ENCODE peak calls at places on chromosomes 6 and 20, in eight cellular contexts. O is suprapubic skin, N is nephron progenitor cell, I is spleen, V is uterus, T is left ventricle myocardium inferior, X is neural crest cell, G is progenitor cell of endocrine pancreas. M is an unnamed sample.

GRCh38 chr6:131660195-131660594 is 23.1 kb downstream of the ENPP3 start:
- DNase-seq in O (no peak), N (no peak), I (no peak), V (no peak), T (no peak), X (no peak), G (no peak), M (no peak)

GRCh38 chr6:7544597-7544996 is 3.1 kb downstream of the DSP start:
- DNase-seq in O (no peak), N (no peak), I (no peak), V (no peak), T (no peak), X (no peak), G (no peak), M (no peak)

GRCh38 chr6:3468585-3468984 is 11.7 kb upstream of the SLC22A23 start:
- DNase-seq in O (no peak), N (no peak), I (no peak), V (no peak), T (no peak), X (no peak), G (no peak), M (no peak)

GRCh38 chr6:160679402-160679769 is 15.3 kb upstream of the LPA start:
- DNase-seq in O (no peak), N (peak; percentile 77), I (no peak), V (no peak), T (no peak), X (peak; percentile 62), G (peak; percentile 70), M (peak; percentile 67)

GRCh38 chr6:8279094-8279805 is 156.1 kb downstream of the SLC35B3 start:
- DNase-seq in O (no peak), N (no peak), I (no peak), V (no peak), T (no peak), X (no peak), G (no peak), M (no peak)

GRCh38 chr6:74458536-74458935 is 747.3 kb downstream of the COL12A1 start:
- DNase-seq in O (no peak), N (no peak), I (no peak), V (no peak), T (no peak), X (no peak), G (no peak), M (no peak)

GRCh38 chr6:155274106-155274505 is 10.3 kb downstream of the CLDN20 start:
- DNase-seq in O (no peak), N (no peak), I (no peak), V (no peak), T (no peak), X (no peak), G (no peak), M (no peak)

GRCh38 chr6:32167154-32167760 is 2.9 kb downstream of the EGFL8 start:
- DNase-seq in O (no peak), N (no peak), I (peak; percentile 71), V (no peak), T (no peak), X (no peak), G (no peak), M (no peak)

GRCh38 chr6:112416885-112417284 is 69.8 kb downstream of the RFPL4B start:
- DNase-seq in O (peak; percentile 73), N (no peak), I (no peak), V (no peak), T (peak; percentile 14), X (no peak), G (no peak), M (no peak)

GRCh38 chr6:166624275-166624674 is 2.8 kb downstream of the RPS6KA2 start:
- DNase-seq in O (no peak), N (no peak), I (no peak), V (peak; percentile 35), T (no peak), X (no peak), G (no peak), M (no peak)

GRCh38 chr6:134456284-134456683 is 138.4 kb upstream of the SGK1 start:
- DNase-seq in O (no peak), N (no peak), I (no peak), V (no peak), T (no peak), X (no peak), G (no peak), M (no peak)

GRCh38 chr20:41004561-41005360 is 23.9 kb upstream of the TOP1 start:
- DNase-seq in O (peak; percentile 10), N (no peak), I (no peak), V (no peak), T (no peak), X (no peak), G (no peak), M (peak; percentile 22)

GRCh38 chr6:120965814-120966213 is 368.5 kb downstream of the TBC1D32 start:
- DNase-seq in O (no peak), N (no peak), I (no peak), V (no peak), T (no peak), X (no peak), G (no peak), M (no peak)

GRCh38 chr6:152313542-152314482 is 323.4 kb downstream of the SYNE1 start:
- DNase-seq in O (no peak), N (no peak), I (no peak), V (no peak), T (no peak), X (no peak), G (no peak), M (no peak)

GRCh38 chr20:29427201-29428060 is 1830.0 kb upstream of the DEFB115 start:
- DNase-seq in O (no peak), N (no peak), I (no peak), V (no peak), T (no peak), X (no peak), G (no peak), M (no peak)

GRCh38 chr20:61146006-61146405 is 106.1 kb upstream of the CDH4 start:
- DNase-seq in O (no peak), N (no peak), I (no peak), V (no peak), T (no peak), X (no peak), G (no peak), M (no peak)

GRCh38 chr6:139931746-139932145 is 557.3 kb upstream of the CITED2 start:
- DNase-seq in O (no peak), N (no peak), I (no peak), V (no peak), T (no peak), X (no peak), G (no peak), M (no peak)

GRCh38 chr6:27026361-27026760 is 221.1 kb upstream of the PRSS16 start:
- DNase-seq in O (no peak), N (no peak), I (no peak), V (no peak), T (no peak), X (no peak), G (no peak), M (no peak)

GRCh38 chr6:157505912-157506491 is 125.0 kb downstream of the ZDHHC14 start:
- DNase-seq in O (no peak), N (no peak), I (no peak), V (no peak), T (no peak), X (no peak), G (no peak), M (no peak)
- TF ChIP-seq CTCF in O (no peak), N (no peak), I (no peak), V (no peak), T (no peak), X (no peak), G (no peak), M (no peak)

GRCh38 chr6:107459283-107460073 is at the start of gene PDSS2:
- DNase-seq in O (peak; percentile 98), N (peak; percentile 96), I (peak; percentile 100), V (peak; percentile 98), T (peak; percentile 99), X (peak; percentile 94), G (peak; percentile 92), M (peak; percentile 100)
- TF ChIP-seq CTCF in O (no peak), N (peak; percentile 58), I (peak; percentile 63), V (peak; percentile 20), T (peak; percentile 57), X (peak; percentile 72), G (peak; percentile 74), M (peak; percentile 59)

DNA sequence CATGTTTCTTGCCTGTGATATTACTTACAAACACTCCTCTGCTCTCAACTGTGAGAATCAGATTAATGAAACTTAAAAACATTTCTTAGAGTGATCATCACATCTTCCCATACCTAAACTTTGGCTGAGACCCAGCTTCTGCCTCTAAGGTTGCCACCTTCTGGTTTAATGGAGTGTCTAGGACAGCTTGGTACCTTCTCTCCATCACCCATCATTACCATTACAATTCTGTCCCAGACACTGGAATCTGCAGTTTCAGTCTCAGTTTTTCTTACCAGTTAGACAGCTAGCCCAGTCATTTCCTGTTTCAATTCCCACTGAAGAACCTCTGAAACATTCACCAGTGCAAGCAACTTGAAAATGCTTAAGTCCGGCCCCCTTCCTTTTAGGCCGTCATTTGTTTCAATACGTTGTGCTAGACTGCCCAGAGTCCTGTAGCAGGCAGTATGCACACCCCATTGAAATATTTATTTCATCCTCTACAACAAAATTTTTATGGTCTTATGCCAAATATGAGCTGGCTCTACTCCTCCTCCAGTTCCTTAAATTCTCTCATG is 107.0 kb upstream of the FOXO3 start:
- DNase-seq in O (no peak), N (no peak), I (no peak), V (no peak), T (no peak), X (no peak), G (no peak), M (no peak)
- TF ChIP-seq CTCF in O (no peak), N (no peak), I (no peak), V (no peak), T (no peak), X (no peak), G (no peak), M (no peak)

GRCh38 chr6:51618563-51618962 is 468.9 kb downstream of the PKHD1 start:
- DNase-seq in O (no peak), N (no peak), I (no peak), V (no peak), T (no peak), X (no peak), G (no peak), M (no peak)
- TF ChIP-seq CTCF in O (no peak), N (peak; percentile 48), I (peak; percentile 33), V (no peak), T (peak; percentile 42), X (peak; percentile 65), G (peak; percentile 60), M (peak; percentile 35)

DNA sequence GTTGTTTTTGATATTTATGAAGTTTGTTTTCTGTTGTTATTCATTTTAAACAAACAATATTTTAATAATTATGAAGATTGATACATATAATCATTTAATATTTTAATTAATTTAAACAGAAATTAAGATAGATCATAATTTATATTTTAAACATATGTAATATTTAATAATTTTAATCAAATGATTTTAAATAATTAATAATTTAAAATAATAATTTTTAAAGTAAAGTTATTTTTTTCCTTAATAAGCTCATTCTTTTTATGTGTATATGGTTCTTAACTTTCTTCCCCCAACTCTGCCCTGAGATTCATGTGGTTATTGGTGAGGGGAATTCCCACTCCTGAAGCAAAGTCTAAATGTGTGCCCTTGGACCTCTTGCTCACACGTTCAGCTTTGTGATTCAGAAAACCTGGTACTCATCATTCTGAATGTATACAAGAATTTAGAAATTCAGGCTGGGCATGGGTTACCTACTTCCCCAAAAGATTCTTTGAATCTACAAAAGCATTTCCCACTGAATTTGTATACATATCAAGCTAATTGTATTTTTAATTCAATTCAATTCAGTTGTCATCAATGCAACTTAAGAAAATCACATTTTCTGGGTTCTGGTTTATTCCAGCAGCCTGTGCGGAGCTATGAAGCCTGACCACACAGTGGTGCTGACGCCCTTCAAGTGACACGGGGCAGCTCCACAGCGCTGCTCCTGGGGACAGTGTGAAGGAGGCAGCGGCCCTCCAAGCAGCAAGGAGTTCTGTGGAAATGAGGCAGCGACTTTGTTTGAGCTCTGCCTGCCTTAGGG is 168.9 kb upstream of the UST start:
- DNase-seq in O (peak; percentile 83), N (peak; percentile 71), I (peak; percentile 92), V (peak; percentile 67), T (peak; percentile 73), X (peak; percentile 65), G (peak; percentile 51), M (peak; percentile 89)
- TF ChIP-seq CTCF in O (peak; percentile 53), N (peak; percentile 80), I (peak; percentile 84), V (peak; percentile 93), T (peak; percentile 90), X (peak; percentile 85), G (peak; percentile 94), M (peak; percentile 88)

M was measured in upper lobe of right lung.